ENCODE peak calls at places on chromosomes 7 and 10, in eight cellular contexts. S, P, O, I, E, G, R and T are unnamed samples.

GRCh38 chr7:1100386-1100785 is 12.5 kb downstream of the GPER1 start:
- DNase-seq in G (no peak), R (no peak), I (no peak), E (no peak), P (no peak), O (no peak), S (no peak), T (no peak)

GRCh38 chr7:156121956-156122355 is 309.7 kb upstream of the SHH start:
- DNase-seq in R (no peak), E (no peak), O (no peak), G (no peak), S (no peak), P (no peak), I (no peak), T (no peak)

GRCh38 chr10:71423268-71423667 is 26.5 kb downstream of the CDH23 start:
- DNase-seq in P (no peak), G (no peak), O (no peak), E (no peak), S (no peak), R (no peak), I (no peak), T (no peak)

GRCh38 chr10:624605-625334 is 64.7 kb downstream of the DIP2C start:
- DNase-seq in E (peak; percentile 45), R (peak; percentile 30), I (peak; percentile 42), O (peak; percentile 68), P (peak; percentile 38), S (peak; percentile 61), G (peak; percentile 53), T (peak; percentile 88)

GRCh38 chr7:37352974-37353948 is 95.4 kb downstream of the ELMO1 start:
- DNase-seq in G (no peak), S (no peak), E (no peak), O (no peak), I (peak; percentile 28), P (no peak), R (no peak), T (no peak)

GRCh38 chr7:72403677-72404076 is 8.5 kb downstream of the CALN1 start:
- DNase-seq in I (no peak), R (no peak), E (no peak), P (no peak), G (no peak), O (no peak), S (no peak), T (no peak)

GRCh38 chr10:89384474-89385324 is 6.8 kb downstream of the IFIT1B start:
- DNase-seq in P (no peak), S (no peak), E (no peak), G (no peak), O (no peak), I (no peak), R (no peak), T (peak; percentile 18)

GRCh38 chr7:1296727-1297475 is 64.2 kb downstream of the UNCX start:
- DNase-seq in S (no peak), P (no peak), I (no peak), G (no peak), O (peak; percentile 21), R (no peak), E (peak; percentile 64), T (no peak)

GRCh38 chr7:81684513-81685262 is 85.2 kb downstream of the HGF start:
- DNase-seq in I (peak; percentile 99), R (peak; percentile 100), E (peak; percentile 8), O (peak; percentile 64), S (peak; percentile 64), G (peak; percentile 100), P (peak; percentile 98), T (peak; percentile 100)

GRCh38 chr7:4282434-4283223 is 399.5 kb upstream of the FOXK1 start:
- DNase-seq in E (no peak), R (peak; percentile 46), P (no peak), I (peak; percentile 35), G (no peak), O (no peak), S (peak; percentile 14), T (no peak)

GRCh38 chr10:3764626-3765375 is 20.2 kb downstream of the KLF6 start:
- DNase-seq in S (no peak), E (no peak), I (no peak), P (no peak), R (peak; percentile 38), O (no peak), G (no peak), T (no peak)

GRCh38 chr10:2650328-2650727 is 417.0 kb upstream of the PFKP start:
- DNase-seq in G (no peak), E (no peak), R (no peak), O (no peak), S (no peak), I (no peak), P (no peak), T (no peak)

GRCh38 chr10:75977146-75977545 is 545.7 kb downstream of the LRMDA start:
- DNase-seq in E (no peak), P (no peak), S (no peak), I (no peak), G (no peak), O (no peak), R (no peak), T (no peak)

GRCh38 chr10:58796242-58796641 is 283.6 kb downstream of the BICC1 start:
- DNase-seq in I (no peak), S (no peak), O (no peak), G (no peak), P (no peak), R (peak; percentile 74), E (peak; percentile 15), T (no peak)

GRCh38 chr7:77481615-77482014 is 55.5 kb upstream of the PTPN12 start:
- DNase-seq in P (no peak), O (no peak), S (no peak), E (no peak), I (no peak), R (peak; percentile 47), G (no peak), T (no peak)

GRCh38 chr7:157255201-157255606 is 81.6 kb upstream of the DNAJB6 start:
- DNase-seq in P (no peak), S (no peak), G (no peak), O (no peak), R (no peak), E (no peak), I (no peak), T (peak; percentile 50)

GRCh38 chr7:153193144-153193595 is 433.6 kb downstream of the ACTR3B start:
- DNase-seq in G (no peak), O (peak; percentile 58), I (no peak), R (peak; percentile 4), S (peak; percentile 28), E (peak; percentile 58), P (no peak), T (no peak)

GRCh38 chr7:80843018-80843671 is 75.7 kb downstream of the SEMA3C start:
- DNase-seq in P (no peak), G (no peak), E (no peak), I (no peak), O (no peak), R (no peak), S (no peak), T (no peak)

DNA sequence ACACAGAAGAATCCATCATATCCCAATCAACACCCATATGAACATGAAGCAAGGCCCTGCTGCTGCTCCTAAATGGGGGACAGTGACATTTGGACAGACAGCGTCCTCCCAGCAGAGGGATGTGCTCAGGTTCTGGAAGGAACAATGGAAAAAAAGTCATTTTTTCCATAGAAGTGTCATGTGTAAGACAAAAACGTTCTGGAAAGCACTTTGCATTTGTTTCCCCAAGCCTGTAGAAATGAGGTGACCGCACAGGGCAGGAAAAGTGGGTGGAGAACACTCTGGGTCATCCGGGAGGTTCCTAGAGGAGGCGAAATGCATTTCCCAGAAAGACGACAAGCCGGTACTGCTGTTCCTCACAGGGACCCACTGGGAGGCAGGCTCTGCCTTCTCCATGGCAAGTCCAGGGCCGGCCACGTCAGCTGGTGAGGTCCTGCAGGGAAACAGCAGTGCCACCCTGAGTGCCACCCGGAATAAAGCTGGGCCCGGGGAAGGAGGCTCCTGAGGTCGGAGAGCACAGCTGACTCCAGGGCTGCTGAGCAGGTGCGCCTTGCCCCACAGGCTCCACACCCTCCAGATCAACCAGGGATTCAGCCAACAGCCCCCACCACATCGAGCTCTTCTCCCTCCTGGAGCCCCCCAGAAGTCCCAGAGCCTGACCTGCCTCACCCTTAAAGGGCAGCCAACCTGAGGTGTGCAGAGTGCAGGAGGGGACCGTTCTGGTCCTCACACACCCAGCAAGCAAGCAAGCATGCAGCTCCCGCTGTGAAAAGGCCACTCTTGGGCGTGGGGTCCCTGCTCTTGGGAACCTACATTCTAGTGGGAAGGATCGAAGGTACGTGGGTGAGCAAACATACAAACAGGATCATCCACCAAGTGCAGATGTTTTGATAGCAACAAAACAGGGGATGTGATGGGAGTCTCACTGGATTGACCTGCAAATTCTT is 28.8 kb upstream of the INPP5A start:
- DNase-seq in O (no peak), R (no peak), S (peak; percentile 43), E (no peak), I (no peak), G (peak; percentile 55), P (no peak), T (no peak)
- TF ChIP-seq CTCF in O (no peak), R (no peak), S (no peak), E (no peak), I (no peak), G (no peak), P (peak; percentile 4), T (no peak)

DNA sequence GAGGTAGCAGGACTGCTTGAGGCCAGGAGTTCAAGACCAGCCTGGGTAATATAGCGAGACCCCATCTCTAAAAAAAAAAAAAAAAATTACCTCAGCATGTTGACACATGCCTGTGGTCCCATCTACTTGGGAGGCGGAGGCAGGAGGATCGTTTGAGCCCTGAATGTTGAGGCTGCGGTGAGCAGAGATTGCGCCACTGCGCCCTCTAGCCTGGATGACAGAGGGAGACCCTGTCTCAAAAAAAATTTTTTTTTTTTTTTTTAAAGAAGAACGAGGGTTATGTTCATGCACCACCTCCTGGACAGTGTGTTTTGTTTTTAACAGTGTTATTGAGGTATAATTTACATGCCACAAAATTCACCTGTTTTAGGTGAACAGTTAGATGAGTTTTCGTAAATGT is 51.1 kb upstream of the SEPHS1 start:
- DNase-seq in G (no peak), R (no peak), O (no peak), S (no peak), I (no peak), E (no peak), P (no peak), T (no peak)
- TF ChIP-seq CTCF in G (no peak), R (no peak), O (no peak), S (no peak), I (no peak), E (no peak), P (no peak), T (no peak)

GRCh38 chr10:61478621-61479312 is 25.6 kb upstream of the TMEM26 start:
- DNase-seq in P (no peak), I (no peak), O (no peak), G (no peak), S (no peak), R (peak; percentile 10), E (no peak), T (no peak)
- TF ChIP-seq CTCF in P (no peak), I (peak; percentile 52), O (no peak), G (no peak), S (no peak), R (no peak), E (no peak), T (no peak)

DNA sequence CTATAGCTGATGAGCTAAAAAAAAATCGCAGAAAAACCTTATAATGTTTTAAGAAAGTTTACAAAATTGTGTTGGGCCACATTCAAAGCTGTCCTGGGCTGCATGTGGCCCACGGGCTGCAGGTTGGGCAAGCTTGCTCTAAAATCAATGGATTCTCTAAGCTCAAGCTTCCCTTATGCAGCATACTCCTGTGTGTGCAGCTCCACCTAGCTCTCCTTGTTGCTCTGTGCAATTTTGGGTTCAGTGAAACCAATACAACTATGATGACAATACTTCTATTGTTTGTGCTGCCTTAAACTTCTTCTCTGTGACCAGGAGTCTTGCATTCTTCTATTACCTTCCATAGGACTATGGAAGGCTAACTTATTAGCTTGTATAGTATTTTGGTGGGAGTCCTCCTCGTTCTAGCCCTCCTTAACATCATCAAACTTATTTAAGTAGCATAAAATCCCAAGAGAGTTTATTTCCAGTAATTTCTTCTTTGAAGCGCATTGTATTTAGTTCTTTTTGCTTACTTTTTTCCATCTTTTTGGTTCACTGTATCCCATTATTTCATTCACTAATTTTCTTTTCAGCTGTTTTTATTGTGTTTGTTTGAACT is 170.9 kb upstream of the SMIM30 start:
- DNase-seq in G (peak; percentile 7), R (peak; percentile 66), S (no peak), O (no peak), I (peak; percentile 10), P (no peak), E (no peak), T (peak; percentile 68)
- TF ChIP-seq CTCF in G (peak; percentile 82), R (peak; percentile 78), S (no peak), O (peak; percentile 31), I (peak; percentile 54), P (peak; percentile 76), E (no peak), T (peak; percentile 65)